ENCODE peak calls at places on chromosomes 16 and 17, in seven cellular contexts. O is cardiac muscle cell; M is CD8-positive, alpha-beta T cell; Z is A549; U is IMR-90; G is tibial nerve; J is HCT116. B is an unnamed sample. For H3K9me3 and H3K4me1, the result is how much of the 10 kb centered on the place peaks cover.

GRCh38 chr17:37642706-37643105 is 540 bp downstream of the DDX52 start:
- DNase-seq in O (peak), M (no peak), Z (peak), U (peak), G (no peak), J (no peak), B (no peak)

GRCh38 chr17:17732892-17733670 is 51.8 kb downstream of the RAI1 start:
- DNase-seq in O (peak), M (no peak), Z (peak), U (peak), G (no peak), J (no peak), B (no peak)

GRCh38 chr16:15891508-15891907 is 3.1 kb upstream of the CEP20 start:
- DNase-seq in O (no peak), M (no peak), Z (no peak), U (no peak), G (no peak), J (no peak), B (no peak)

GRCh38 chr16:57618306-57619132 is 9.9 kb upstream of the ADGRG1 start:
- DNase-seq in O (peak), M (no peak), Z (no peak), U (peak), G (no peak), J (no peak), B (no peak)

GRCh38 chr17:60451965-60452364 is 29.7 kb downstream of the CHCT1 start:
- DNase-seq in O (no peak), M (no peak), Z (no peak), U (no peak), G (no peak), J (no peak), B (no peak)

GRCh38 chr17:27559506-27559931 is 71.5 kb upstream of the LGALS9 start:
- DNase-seq in O (peak), M (no peak), Z (no peak), U (peak), G (no peak), J (no peak), B (no peak)

GRCh38 chr16:76583466-76583865 is 306.3 kb downstream of the CNTNAP4 start:
- DNase-seq in O (peak), M (no peak), Z (no peak), U (no peak), G (no peak), J (no peak), B (peak)

GRCh38 chr17:21125862-21126261 is 902 bp upstream of the DHRS7B start:
- DNase-seq in O (no peak), M (peak), Z (no peak), U (no peak), G (no peak), J (no peak), B (no peak)

GRCh38 chr17:7466644-7467341 is 12.6 kb downstream of the ZBTB4 start:
- DNase-seq in O (peak), M (no peak), Z (no peak), U (peak), G (no peak), J (no peak), B (peak)

GRCh38 chr17:45334701-45335677 is 18.2 kb upstream of the MAP3K14 start:
- DNase-seq in O (no peak), M (no peak), Z (no peak), U (no peak), G (no peak), J (no peak), B (no peak)

DNA sequence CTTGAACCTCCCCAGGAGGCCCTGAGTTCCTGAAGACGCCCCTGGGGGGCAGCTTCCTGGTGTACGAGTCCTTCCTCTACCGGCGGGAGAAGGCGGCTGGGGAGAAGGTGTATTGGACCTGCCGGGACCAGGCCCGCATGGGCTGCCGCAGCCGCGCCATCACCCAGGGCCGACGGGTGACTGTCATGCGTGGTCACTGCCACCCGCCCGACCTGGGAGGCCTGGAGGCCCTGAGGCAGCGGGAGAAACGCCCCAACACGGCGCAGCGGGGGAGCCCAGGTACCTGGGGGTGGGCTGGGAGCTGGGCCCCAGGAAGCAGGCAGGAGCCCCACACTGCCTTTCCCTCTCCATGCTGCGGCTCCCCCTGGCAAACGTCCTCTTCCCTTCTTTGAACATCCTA is 22.0 kb downstream of the FLYWCH1 start:
- DNase-seq in O (no peak), M (no peak), Z (no peak), U (no peak), G (no peak), J (no peak), B (no peak)
- TF ChIP-seq CTCF in O (no peak), M (no peak), Z (no peak), U (no peak), G (no peak), J (no peak), B (no peak)

DNA sequence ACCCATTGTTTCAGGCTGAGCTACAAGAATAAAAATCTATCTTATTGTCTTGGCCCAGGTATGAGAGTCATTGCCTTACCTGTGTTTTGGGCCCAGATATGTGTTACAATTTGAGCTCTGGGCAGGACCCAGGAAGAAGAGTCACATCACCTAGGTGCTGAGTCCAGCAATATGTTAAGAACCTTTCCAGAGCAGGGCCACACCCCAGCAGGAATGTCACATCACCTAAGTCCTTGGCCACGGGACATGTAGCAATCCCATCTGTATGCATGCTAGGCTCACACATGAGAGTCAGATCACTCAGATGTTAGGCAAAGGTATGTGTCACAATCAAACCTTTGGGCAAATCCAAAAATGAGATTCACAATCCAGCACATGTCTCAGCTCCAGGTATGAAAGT is 2103.5 kb downstream of the TP53TG3F start:
- DNase-seq in O (no peak), M (no peak), Z (no peak), U (no peak), G (no peak), J (no peak), B (no peak)
- H3K9me3 ChIP-seq in O (under half), M (under half), Z (under half), U (under half), G (under half), J (under half), B (under half)

GRCh38 chr17:74430706-74431567 is 951 bp upstream of the GPRC5C start:
- DNase-seq in O (peak), M (no peak), Z (peak), U (peak), G (peak), J (peak), B (peak)
- H3K4me1 ChIP-seq in O (under half), M (under half), Z (under half), U (under half), G (under half), J (half or more), B (half or more)

GRCh38 chr17:78559749-78560368 is 17.3 kb downstream of the DNAH17 start:
- DNase-seq in O (no peak), M (no peak), Z (no peak), U (no peak), G (no peak), J (peak), B (no peak)
- TF ChIP-seq CTCF in O (no peak), M (no peak), Z (no peak), U (no peak), G (no peak), J (peak), B (peak)

GRCh38 chr16:35636831-35637230 is 2177.4 kb downstream of the TP53TG3F start:
- DNase-seq in O (no peak), M (no peak), Z (no peak), U (no peak), G (no peak), J (no peak), B (no peak)
- H3K9me3 ChIP-seq in O (under half), M (under half), Z (under half), U (under half), G (under half), J (under half), B (under half)

GRCh38 chr16:11194913-11195312 is 61.1 kb downstream of the SOCS1 start:
- DNase-seq in O (no peak), M (no peak), Z (no peak), U (no peak), G (no peak), J (no peak), B (no peak)
- H3K4me1 ChIP-seq in O (under half), M (under half), Z (under half), U (under half), G (under half), J (under half), B (under half)

DNA sequence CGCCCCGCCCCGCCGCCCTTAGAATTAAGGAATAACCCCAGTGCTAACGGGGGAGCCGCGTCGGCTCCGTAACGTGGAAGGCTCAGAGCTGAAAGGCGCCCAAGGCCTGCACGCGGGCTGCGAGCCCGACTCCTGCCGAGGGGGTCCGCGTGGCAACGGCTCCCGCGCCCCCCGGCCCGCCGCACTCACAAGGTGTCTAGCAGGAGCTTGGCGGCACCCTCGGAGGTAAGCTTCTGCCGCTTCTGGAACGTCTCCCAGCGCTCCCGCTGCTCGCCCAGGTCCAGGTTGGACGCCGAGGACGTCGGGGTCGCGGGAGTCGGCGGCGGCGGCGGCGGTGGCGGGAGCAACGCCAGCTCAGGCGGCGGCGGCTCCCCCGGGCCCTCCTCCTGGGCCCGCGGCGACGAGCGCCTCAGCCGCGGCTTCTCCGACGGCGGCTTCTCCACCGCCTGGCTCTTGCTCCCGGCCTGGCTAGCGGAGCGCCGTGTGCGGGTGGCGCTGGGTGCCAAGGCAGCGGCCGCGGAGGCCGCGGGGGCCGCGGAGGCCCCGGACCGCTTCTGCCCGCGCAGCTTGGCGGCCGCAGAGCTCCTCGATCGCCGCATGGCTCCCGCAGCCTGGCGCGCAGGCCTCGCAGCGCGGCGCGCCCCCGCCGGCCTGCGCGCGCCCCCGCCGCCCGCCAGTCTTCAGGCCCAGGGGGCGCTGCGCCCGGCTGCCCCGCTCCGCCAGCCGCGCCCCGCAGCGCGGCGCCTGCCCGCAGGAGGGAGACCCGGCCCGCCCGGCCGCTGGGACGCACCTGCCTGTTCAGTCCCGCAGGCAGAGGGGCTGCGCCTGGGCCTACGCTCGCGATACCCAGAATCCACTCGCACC is at the start of gene CENPV:
- DNase-seq in O (peak), M (peak), Z (peak), U (peak), G (no peak), J (peak), B (peak)
- TF ChIP-seq CTCF in O (no peak), M (no peak), Z (peak), U (peak), G (no peak), J (no peak), B (peak)

DNA sequence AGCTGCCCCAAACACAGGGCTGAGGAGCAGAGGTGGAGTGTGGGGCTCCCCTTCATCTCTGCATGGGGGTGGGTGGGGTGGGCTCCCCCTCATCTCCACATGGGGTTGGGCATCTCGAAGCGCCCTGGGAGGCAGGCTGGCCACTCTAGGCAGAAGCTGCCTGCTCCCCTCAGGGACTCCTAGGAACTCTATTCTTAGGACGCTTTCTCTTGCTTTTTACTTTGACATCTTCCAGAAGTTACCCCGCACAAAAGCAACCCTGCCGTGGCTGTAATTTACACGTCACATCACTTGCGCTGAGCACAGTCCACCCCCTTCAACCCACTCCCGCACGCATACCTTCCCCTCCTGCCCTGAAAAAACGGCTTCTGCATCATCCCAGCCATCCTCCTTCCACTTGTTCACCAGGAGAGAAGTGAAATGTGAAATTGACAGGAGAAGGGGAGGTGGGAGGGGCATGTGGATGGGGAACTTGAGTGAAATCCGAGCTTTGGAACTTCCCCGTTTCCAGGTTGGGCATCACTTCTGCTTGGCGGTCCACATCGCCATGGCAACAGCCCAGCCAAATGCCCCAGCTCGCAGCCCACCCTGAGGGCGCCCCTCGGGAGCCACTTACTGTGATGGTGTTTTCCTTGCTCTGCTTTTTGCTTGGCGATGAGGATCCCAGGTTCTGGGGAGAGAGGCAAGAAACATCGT is 53.7 kb upstream of the RCVRN start:
- DNase-seq in O (no peak), M (no peak), Z (no peak), U (no peak), G (no peak), J (no peak), B (no peak)
- H3K9me3 ChIP-seq in O (under half), M (under half), Z (under half), U (under half), G (under half), J (under half), B (under half)

GRCh38 chr16:3580686-3581085 is 3.5 kb upstream of the NLRC3 start:
- DNase-seq in O (no peak), M (peak), Z (no peak), U (peak), G (no peak), J (no peak), B (no peak)
- H3K4me1 ChIP-seq in O (under half), M (under half), Z (under half), U (under half), G (under half), J (under half), B (under half)

GRCh38 chr16:31700530-31701388 is 172.8 kb upstream of the ZNF267 start:
- DNase-seq in O (peak), M (peak), Z (peak), U (peak), G (peak), J (no peak), B (peak)
- TF ChIP-seq CTCF in O (no peak), M (no peak), Z (no peak), U (peak), G (no peak), J (peak), B (peak)